ENCODE peak calls at places on chromosomes 12 and 14, in nine cellular contexts. E is NCI-H510A treated with DMSO at 0.1 percent for 48 hours, P is NCI-H1092, K is GM10248, D is WTC11, N is Caki2, M is kidney tubule cell, V is activated T-cell treated with anti-CD3 and anti-CD28 coated beads for 24 hours, T is AG08395. L is an unnamed sample.

GRCh38 chr12:45379261-45379660 is 163.4 kb downstream of the ANO6 start:
- DNase-seq in M (peak; percentile 6), E (no peak), V (no peak), P (no peak), D (no peak), T (no peak), K (no peak), N (peak; percentile 25), L (no peak)

GRCh38 chr12:115260807-115261161 is 576.8 kb upstream of the TBX3 start:
- DNase-seq in E (no peak), P (no peak), M (no peak), K (no peak), T (no peak), V (no peak), D (no peak), N (peak; percentile 3), L (no peak)

GRCh38 chr14:50830044-50830931 is 674 bp downstream of the NIN start:
- DNase-seq in N (peak; percentile 57), T (peak; percentile 24), D (peak; percentile 73), E (peak; percentile 37), M (peak; percentile 51), K (peak; percentile 74), P (peak; percentile 54), V (peak; percentile 51), L (peak; percentile 64)

GRCh38 chr12:56720696-56721615 is 4.1 kb downstream of the NACA start:
- DNase-seq in N (no peak), K (no peak), M (no peak), P (no peak), D (no peak), T (no peak), V (no peak), E (no peak), L (no peak)

GRCh38 chr14:59336078-59336477 is 129.1 kb downstream of the GPR135 start:
- DNase-seq in M (no peak), T (no peak), E (no peak), P (no peak), D (no peak), N (no peak), K (no peak), V (no peak), L (no peak)

GRCh38 chr12:92779902-92780301 is 77.1 kb downstream of the PLEKHG7 start:
- DNase-seq in D (no peak), E (no peak), K (no peak), M (no peak), V (no peak), T (no peak), P (no peak), N (no peak), L (no peak)

GRCh38 chr14:63193236-63193635 is 11.0 kb upstream of the RHOJ start:
- DNase-seq in K (no peak), P (no peak), N (no peak), D (no peak), E (no peak), V (no peak), M (no peak), T (no peak), L (no peak)

GRCh38 chr12:67413577-67413976 is 144.4 kb downstream of the CAND1 start:
- DNase-seq in E (no peak), D (no peak), N (peak; percentile 66), T (no peak), P (no peak), V (no peak), K (no peak), M (peak; percentile 66), L (no peak)

GRCh38 chr14:26528415-26529182 is 69.2 kb downstream of the NOVA1 start:
- DNase-seq in K (no peak), D (no peak), E (no peak), P (no peak), N (no peak), V (no peak), T (peak; percentile 6), M (no peak), L (no peak)

GRCh38 chr12:25884024-25884919 is 74.2 kb upstream of the RASSF8 start:
- DNase-seq in M (no peak), K (no peak), N (no peak), E (peak; percentile 29), P (no peak), D (peak; percentile 17), V (no peak), T (no peak), L (no peak)

GRCh38 chr12:114834621-114835020 is 150.6 kb upstream of the TBX3 start:
- DNase-seq in M (peak; percentile 13), K (no peak), N (no peak), T (peak; percentile 63), E (no peak), V (no peak), P (no peak), D (no peak), L (peak; percentile 60)

GRCh38 chr12:48084841-48085460 is 20.9 kb downstream of the SENP1 start:
- DNase-seq in P (no peak), T (no peak), D (no peak), V (no peak), E (no peak), K (peak; percentile 32), N (no peak), M (no peak), L (no peak)

GRCh38 chr14:40494483-40494882 is 1062.2 kb upstream of the FBXO33 start:
- DNase-seq in M (no peak), E (no peak), D (no peak), T (no peak), K (no peak), V (no peak), P (no peak), N (no peak), L (no peak)

GRCh38 chr12:80553316-80553715 is 109.3 kb downstream of the PTPRQ start:
- DNase-seq in K (no peak), V (no peak), T (peak; percentile 73), N (peak; percentile 19), P (no peak), D (no peak), M (peak; percentile 65), E (no peak), L (peak; percentile 62)

GRCh38 chr12:4153343-4153892 is 120.1 kb upstream of the CCND2 start:
- DNase-seq in T (no peak), P (no peak), D (no peak), E (no peak), V (peak; percentile 61), N (no peak), K (peak; percentile 78), M (peak; percentile 40), L (no peak)

GRCh38 chr12:7695159-7695930 is at the start of gene GDF3:
- DNase-seq in K (no peak), M (no peak), P (no peak), E (no peak), T (peak; percentile 31), V (no peak), D (no peak), N (no peak), L (peak; percentile 20)

GRCh38 chr14:72651081-72651480 is 242.8 kb downstream of the DPF3 start:
- DNase-seq in K (no peak), T (peak; percentile 17), M (no peak), V (no peak), P (no peak), D (no peak), N (no peak), E (no peak), L (peak; percentile 31)

L was measured in GM03348.